ENCODE peak calls at places on chromosome 7, in ten cellular contexts. C is T-cell; T is lower lobe of right lung; S is activated T-cell treated with anti-CD3 and anti-CD28 coated beads, Interleukin-2, amount 50 U/mL, for 72 hours; N is mesendoderm; B is T-helper 2 cell; L is substantia nigra; O is fibroblast of mammary gland; Q is stimulated activated naive CD8-positive, alpha-beta T cell treated with anti-CD3 and anti-CD28 coated beads, Interleukin-15, Interleukin-2, amounts not matched to agents 100 U/mL and 50 U/mL, for 24 hours; F is ovary. H is an unnamed sample.

GRCh38 chr7:131071786-131072504 is 255.7 kb upstream of the MKLN1 start:
- DNase-seq in C (no peak), T (no peak), S (peak), N (no peak), B (no peak), L (no peak), O (peak), Q (no peak), F (peak), H (no peak)

GRCh38 chr7:116455499-116455898 is 44.0 kb upstream of the CAV2 start:
- DNase-seq in C (no peak), T (no peak), S (no peak), N (no peak), B (no peak), L (no peak), O (peak), Q (no peak), F (no peak), H (no peak)

GRCh38 chr7:135510603-135511183 is 791 bp upstream of the CNOT4 start:
- DNase-seq in C (no peak), T (no peak), S (no peak), N (no peak), B (no peak), L (no peak), O (peak), Q (peak), F (no peak), H (no peak)

GRCh38 chr7:101094791-101095375 is 9.6 kb downstream of the TRIM56 start:
- DNase-seq in C (no peak), T (peak), S (peak), N (peak), B (no peak), L (no peak), O (peak), Q (peak), F (no peak), H (no peak)

GRCh38 chr7:69199048-69199447 is 399.2 kb upstream of the AUTS2 start:
- DNase-seq in C (no peak), T (no peak), S (no peak), N (no peak), B (no peak), L (no peak), O (no peak), Q (no peak), F (no peak), H (no peak)

GRCh38 chr7:134710854-134711624 is 64.4 kb downstream of the BPGM start:
- DNase-seq in C (peak), T (no peak), S (peak), N (peak), B (peak), L (no peak), O (no peak), Q (peak), F (no peak), H (peak)

GRCh38 chr7:92135490-92135889 is 1.2 kb upstream of the CYP51A1 start:
- DNase-seq in C (no peak), T (no peak), S (no peak), N (peak), B (no peak), L (no peak), O (no peak), Q (no peak), F (no peak), H (no peak)

GRCh38 chr7:121027761-121028681 is 39.5 kb downstream of the CPED1 start:
- DNase-seq in C (no peak), T (no peak), S (no peak), N (peak), B (no peak), L (no peak), O (peak), Q (no peak), F (no peak), H (no peak)

GRCh38 chr7:112622159-112622715 is 141.4 kb downstream of the LSMEM1 start:
- DNase-seq in C (no peak), T (no peak), S (no peak), N (no peak), B (no peak), L (no peak), O (no peak), Q (no peak), F (no peak), H (no peak)

GRCh38 chr7:158985583-158985982 is 129.2 kb downstream of the DYNC2I1 start:
- DNase-seq in C (no peak), T (no peak), S (no peak), N (no peak), B (no peak), L (no peak), O (no peak), Q (no peak), F (no peak), H (no peak)

GRCh38 chr7:64849924-64850499 is 53.1 kb upstream of the ZNF273 start:
- DNase-seq in C (no peak), T (no peak), S (no peak), N (no peak), B (no peak), L (no peak), O (no peak), Q (no peak), F (no peak), H (no peak)

GRCh38 chr7:33809218-33809617 is 96.1 kb upstream of the BMPER start:
- DNase-seq in C (no peak), T (no peak), S (no peak), N (no peak), B (no peak), L (no peak), O (peak), Q (no peak), F (no peak), H (no peak)

GRCh38 chr7:127650842-127651555 is 995 bp upstream of the SND1 start:
- DNase-seq in C (no peak), T (no peak), S (peak), N (peak), B (no peak), L (no peak), O (peak), Q (no peak), F (peak), H (no peak)

GRCh38 chr7:94655884-94656657 is at the start of gene SGCE:
- DNase-seq in C (peak), T (peak), S (peak), N (peak), B (peak), L (peak), O (peak), Q (peak), F (peak), H (no peak)

GRCh38 chr7:98322331-98323260 is 41.1 kb downstream of the BRI3 start:
- DNase-seq in C (no peak), T (no peak), S (no peak), N (peak), B (no peak), L (no peak), O (no peak), Q (no peak), F (no peak), H (no peak)

GRCh38 chr7:140326116-140326928 is 72.0 kb downstream of the SLC37A3 start:
- DNase-seq in C (peak), T (peak), S (peak), N (peak), B (peak), L (peak), O (peak), Q (peak), F (peak), H (peak)

GRCh38 chr7:50534690-50535290 is 30.4 kb downstream of the DDC start:
- DNase-seq in C (no peak), T (no peak), S (peak), N (peak), B (no peak), L (no peak), O (peak), Q (no peak), F (no peak), H (no peak)

GRCh38 chr7:1758417-1758858 is 88.4 kb downstream of the ELFN1 start:
- DNase-seq in C (no peak), T (peak), S (peak), N (peak), B (no peak), L (no peak), O (peak), Q (peak), F (no peak), H (no peak)

GRCh38 chr7:137984181-137985041 is 17.5 kb downstream of the CREB3L2 start:
- DNase-seq in C (no peak), T (no peak), S (no peak), N (no peak), B (no peak), L (no peak), O (no peak), Q (no peak), F (no peak), H (no peak)

H was measured in activated T-helper 1 cell treated with Interleukin-2 at 50 U/mL for 16 hours.